ENCODE peak calls at places on chromosomes 12 and 14, in five cellular contexts. One of them, this sample, is unnamed.

GRCh38 chr12:11862794-11863193 is 207.9 kb upstream of the BCL2L14 start:
- DNase-seq in NCI-H69: no peak
- DNase-seq in RCC 7860: peak; percentile 40
- DNase-seq in AG04449: no peak
- DNase-seq in cardiac muscle cell: no peak
- DNase-seq in this sample: peak; percentile 81

GRCh38 chr12:56087220-56087619 is 7.3 kb downstream of the ERBB3 start:
- DNase-seq in NCI-H69: peak; percentile 15
- DNase-seq in RCC 7860: no peak
- DNase-seq in AG04449: no peak
- DNase-seq in cardiac muscle cell: peak; percentile 81
- DNase-seq in this sample: no peak

GRCh38 chr14:104086210-104086660 is 735 bp downstream of the ASPG start:
- DNase-seq in NCI-H69: no peak
- DNase-seq in RCC 7860: no peak
- DNase-seq in AG04449: no peak
- DNase-seq in cardiac muscle cell: no peak
- DNase-seq in this sample: no peak

GRCh38 chr12:52151859-52152783 is 39.7 kb downstream of the KRT80 start:
- DNase-seq in NCI-H69: peak; percentile 85
- DNase-seq in RCC 7860: peak; percentile 10
- DNase-seq in AG04449: no peak
- DNase-seq in cardiac muscle cell: peak; percentile 74
- DNase-seq in this sample: peak; percentile 12

GRCh38 chr12:120121766-120122293 is 5.3 kb upstream of the RAB35 start:
- DNase-seq in NCI-H69: no peak
- DNase-seq in RCC 7860: no peak
- DNase-seq in AG04449: no peak
- DNase-seq in cardiac muscle cell: no peak
- DNase-seq in this sample: no peak

GRCh38 chr14:101025656-101026055 is 122.1 kb upstream of the RTL1 start:
- DNase-seq in NCI-H69: no peak
- DNase-seq in RCC 7860: no peak
- DNase-seq in AG04449: no peak
- DNase-seq in cardiac muscle cell: no peak
- DNase-seq in this sample: no peak

GRCh38 chr12:51013441-51013840 is 12.7 kb downstream of the SLC11A2 start:
- DNase-seq in NCI-H69: peak; percentile 42
- DNase-seq in RCC 7860: peak; percentile 59
- DNase-seq in AG04449: no peak
- DNase-seq in cardiac muscle cell: no peak
- DNase-seq in this sample: no peak

GRCh38 chr14:75944607-75945241 is 37.1 kb downstream of the TGFB3 start:
- DNase-seq in NCI-H69: no peak
- DNase-seq in RCC 7860: no peak
- DNase-seq in AG04449: no peak
- DNase-seq in cardiac muscle cell: no peak
- DNase-seq in this sample: no peak

GRCh38 chr14:103716899-103717411 is 1.3 kb downstream of the ZFYVE21 start:
- DNase-seq in NCI-H69: no peak
- DNase-seq in RCC 7860: no peak
- DNase-seq in AG04449: no peak
- DNase-seq in cardiac muscle cell: no peak
- DNase-seq in this sample: no peak

GRCh38 chr12:115303751-115304309 is 619.9 kb upstream of the TBX3 start:
- DNase-seq in NCI-H69: no peak
- DNase-seq in RCC 7860: no peak
- DNase-seq in AG04449: no peak
- DNase-seq in cardiac muscle cell: peak; percentile 49
- DNase-seq in this sample: no peak

GRCh38 chr12:96466939-96467751 is 22.2 kb upstream of the CFAP54 start:
- DNase-seq in NCI-H69: peak; percentile 22
- DNase-seq in RCC 7860: peak; percentile 57
- DNase-seq in AG04449: no peak
- DNase-seq in cardiac muscle cell: no peak
- DNase-seq in this sample: peak; percentile 80

GRCh38 chr12:33703221-33703620 is 263.6 kb upstream of the SYT10 start:
- DNase-seq in NCI-H69: no peak
- DNase-seq in RCC 7860: no peak
- DNase-seq in AG04449: no peak
- DNase-seq in cardiac muscle cell: no peak
- DNase-seq in this sample: no peak

GRCh38 chr12:8996682-8997405 is 7.5 kb downstream of the KLRG1 start:
- DNase-seq in NCI-H69: no peak
- DNase-seq in RCC 7860: peak; percentile 10
- DNase-seq in AG04449: no peak
- DNase-seq in cardiac muscle cell: no peak
- DNase-seq in this sample: peak; percentile 2

This sample was measured in kidney glomerular epithelial cell.